ENCODE peak calls at places on chromosomes 3 and 15, in ten cellular contexts. F is cardiac muscle cell, W is GM06990, D is GM12865, J is foreskin fibroblast, V is heart left ventricle, Z is Peyer's patch, L is fibroblast of the aortic adventitia, I is ovary, G is HL-60. O is an unnamed sample.
A peak's percentile ranks its signal among the peaks of the same experiment; 100 is the strongest.

GRCh38 chr15:69090197-69090948 is 70.1 kb upstream of the GLCE start:
- DNase-seq in W (no peak), D (no peak), V (no peak), F (peak; percentile 83), I (no peak), L (peak; percentile 31), Z (no peak), J (no peak), G (no peak), O (no peak)

GRCh38 chr3:153163349-153164008 is 1.5 kb downstream of the RAP2B start:
- DNase-seq in F (peak; percentile 45), J (no peak), V (no peak), W (no peak), G (peak; percentile 9), D (no peak), Z (no peak), I (peak; percentile 27), L (peak; percentile 51), O (no peak)

GRCh38 chr3:187169231-187169960 is 27.9 kb upstream of the RTP1 start:
- DNase-seq in W (no peak), Z (no peak), D (no peak), G (no peak), I (no peak), L (peak; percentile 22), J (no peak), F (peak; percentile 47), V (no peak), O (no peak)

GRCh38 chr3:156480949-156481348 is 74.0 kb downstream of the SSR3 start:
- DNase-seq in Z (no peak), F (no peak), L (no peak), D (no peak), W (no peak), G (no peak), V (no peak), J (no peak), I (no peak), O (no peak)

GRCh38 chr3:83946554-83946953 is 1012.2 kb upstream of the CADM2 start:
- DNase-seq in Z (no peak), F (no peak), D (no peak), V (no peak), G (no peak), J (no peak), L (no peak), I (no peak), W (no peak), O (no peak)

GRCh38 chr3:112786002-112786590 is 60.6 kb downstream of the CD200R1L start:
- DNase-seq in Z (no peak), G (no peak), V (no peak), D (no peak), I (no peak), L (peak; percentile 93), W (no peak), J (no peak), F (peak; percentile 92), O (no peak)

GRCh38 chr3:47441796-47442551 is 33.8 kb downstream of the SCAP start:
- DNase-seq in W (no peak), L (no peak), I (no peak), D (no peak), V (no peak), Z (no peak), G (no peak), J (no peak), F (no peak), O (no peak)

GRCh38 chr3:47266709-47267489 is 15.7 kb downstream of the KIF9 start:
- DNase-seq in L (peak; percentile 96), D (peak; percentile 71), V (peak; percentile 92), I (peak; percentile 77), W (peak; percentile 48), G (peak; percentile 96), F (peak; percentile 97), J (peak; percentile 92), Z (no peak), O (no peak)

GRCh38 chr3:193190387-193190786 is 50.6 kb upstream of the PLAAT1 start:
- DNase-seq in V (no peak), L (no peak), D (peak; percentile 48), I (no peak), G (peak; percentile 18), F (peak; percentile 36), J (no peak), Z (no peak), W (no peak), O (peak; percentile 23)

GRCh38 chr3:67526246-67526645 is 128.2 kb downstream of the SUCLG2 start:
- DNase-seq in F (peak; percentile 78), V (no peak), G (no peak), L (peak; percentile 84), J (peak; percentile 86), W (no peak), D (no peak), I (no peak), Z (no peak), O (no peak)

GRCh38 chr15:63504979-63505841 is 817 bp downstream of the USP3 start:
- DNase-seq in J (no peak), I (peak; percentile 57), F (peak; percentile 52), Z (peak; percentile 76), V (peak; percentile 61), D (peak; percentile 83), W (peak; percentile 63), L (peak; percentile 58), G (peak; percentile 75), O (peak; percentile 71)

GRCh38 chr15:41125950-41126642 is 10.0 kb upstream of the INO80 start:
- DNase-seq in I (no peak), J (no peak), D (no peak), L (no peak), W (no peak), V (no peak), G (no peak), Z (no peak), F (no peak), O (no peak)

GRCh38 chr3:30083315-30083714 is 523.1 kb upstream of the TGFBR2 start:
- DNase-seq in W (no peak), G (no peak), V (no peak), F (no peak), J (no peak), D (no peak), I (no peak), Z (no peak), L (no peak), O (no peak)

GRCh38 chr3:30082652-30083051 is 523.7 kb upstream of the TGFBR2 start:
- DNase-seq in I (no peak), W (no peak), V (no peak), F (no peak), D (no peak), J (no peak), G (no peak), Z (no peak), L (no peak), O (no peak)

GRCh38 chr3:30085486-30085885 is 520.9 kb upstream of the TGFBR2 start:
- DNase-seq in W (no peak), G (no peak), L (no peak), J (no peak), D (no peak), Z (no peak), F (no peak), V (no peak), I (no peak), O (no peak)

GRCh38 chr3:30084304-30084703 is 522.1 kb upstream of the TGFBR2 start:
- DNase-seq in D (no peak), L (no peak), G (no peak), F (no peak), W (no peak), J (no peak), Z (no peak), V (no peak), I (no peak), O (no peak)

GRCh38 chr3:30084971-30085403 is 521.4 kb upstream of the TGFBR2 start:
- DNase-seq in I (no peak), L (no peak), W (no peak), G (no peak), D (no peak), J (no peak), F (peak; percentile 10), V (no peak), Z (no peak), O (no peak)
- TF ChIP-seq CTCF in I (no peak), L (no peak), W (no peak), G (no peak), D (no peak), J (no peak), F (no peak), V (no peak), Z (no peak), O (no peak)

DNA sequence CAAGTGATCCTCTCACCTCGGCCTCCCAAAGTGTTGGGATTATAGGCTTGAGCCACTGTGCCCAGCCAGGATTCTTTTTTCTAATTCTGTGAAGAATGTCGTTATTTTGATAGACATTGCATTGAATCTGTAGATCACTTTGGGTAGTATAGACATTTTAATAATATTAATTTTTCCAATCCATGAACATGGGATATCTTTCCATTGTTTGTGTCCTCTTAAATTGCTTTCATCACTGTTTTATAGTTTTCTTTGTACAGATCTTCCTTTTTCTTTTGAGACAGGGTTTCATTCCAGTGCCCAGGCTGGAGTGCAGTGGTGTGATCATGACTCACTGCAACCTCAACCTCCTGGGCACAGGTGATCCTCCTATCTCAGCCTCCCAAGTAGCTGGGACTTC is 11.6 kb upstream of the KCTD6 start:
- DNase-seq in J (no peak), F (no peak), D (no peak), L (no peak), Z (no peak), I (no peak), V (no peak), W (no peak), G (no peak), O (no peak)
- TF ChIP-seq CTCF in J (no peak), F (no peak), D (no peak), L (no peak), Z (no peak), I (no peak), V (no peak), W (no peak), G (no peak), O (no peak)

DNA sequence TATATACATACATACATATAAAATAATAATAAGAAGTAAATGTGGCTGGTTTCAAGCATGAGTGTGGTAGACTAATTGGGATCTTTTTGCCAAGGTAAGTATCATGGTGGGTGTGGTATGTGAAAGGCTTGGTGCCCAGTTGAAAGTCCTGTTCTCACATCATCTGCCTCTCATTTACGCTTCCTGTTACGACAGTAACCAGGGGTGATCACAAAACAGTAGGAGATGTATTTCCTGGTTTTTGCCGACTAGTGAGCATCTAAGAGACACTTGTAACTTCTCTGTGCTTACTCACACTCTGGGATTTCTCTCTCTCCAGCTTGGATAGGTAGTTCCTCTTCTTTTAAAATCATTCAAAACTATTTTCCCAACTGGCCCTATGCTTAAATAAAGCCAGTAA is 1028.3 kb upstream of the NR2F2 start:
- DNase-seq in F (peak; percentile 48), I (no peak), Z (no peak), J (no peak), W (no peak), V (no peak), D (peak; percentile 53), L (no peak), G (peak; percentile 74), O (no peak)
- TF ChIP-seq CTCF in F (no peak), I (no peak), Z (no peak), J (no peak), W (no peak), V (no peak), D (no peak), L (no peak), G (no peak), O (no peak)

DNA sequence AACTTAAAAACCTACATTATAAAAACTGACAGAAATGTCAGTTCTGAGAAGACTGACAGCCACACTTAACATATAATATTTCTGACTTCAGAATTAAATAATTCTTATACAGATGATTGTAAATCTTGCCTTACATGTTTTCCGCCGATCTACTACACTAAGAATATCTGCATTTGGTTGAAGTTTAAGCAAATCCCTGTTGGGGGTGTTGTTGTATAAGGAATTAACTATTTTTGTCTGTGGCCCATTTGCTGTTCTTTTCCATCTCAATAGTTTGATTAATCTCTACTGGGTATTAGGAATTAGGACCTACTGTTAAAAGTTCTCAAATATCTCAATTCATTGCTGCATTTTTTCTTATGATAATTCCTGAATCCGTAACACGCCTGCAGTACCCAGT is 838.3 kb upstream of the ROBO1 start:
- DNase-seq in I (no peak), G (no peak), J (no peak), V (no peak), Z (no peak), D (no peak), L (no peak), F (no peak), W (no peak), O (no peak)
- TF ChIP-seq CTCF in I (no peak), G (no peak), J (no peak), V (no peak), Z (no peak), D (no peak), L (no peak), F (no peak), W (no peak), O (no peak)

O was measured in nephron progenitor cell.